ENCODE peak calls at places on chromosomes 11 and 22, in five cellular contexts. B, S, H, L and X are unnamed samples.

GRCh38 chr11:22343411-22344032 is 5.3 kb downstream of the SLC17A6 start:
- DNase-seq in L (no peak), B (no peak), S (peak; percentile 61), H (no peak), X (no peak)

GRCh38 chr11:21635359-21635758 is 557.5 kb upstream of the ANO5 start:
- DNase-seq in S (no peak), H (no peak), L (no peak), B (no peak), X (no peak)

GRCh38 chr11:17439316-17439782 is 37.3 kb downstream of the ABCC8 start:
- DNase-seq in L (no peak), B (no peak), S (peak; percentile 38), H (no peak), X (no peak)

GRCh38 chr11:44777537-44778199 is 50.9 kb downstream of the TSPAN18 start:
- DNase-seq in S (no peak), B (peak; percentile 5), L (no peak), H (no peak), X (no peak)

GRCh38 chr22:38953577-38954413 is 3.6 kb upstream of the APOBEC3A start:
- DNase-seq in H (peak; percentile 25), B (no peak), S (no peak), L (peak; percentile 6), X (no peak)

GRCh38 chr11:60866911-60867870 is at the start of gene ZP1:
- DNase-seq in B (no peak), S (no peak), L (no peak), H (no peak), X (no peak)

GRCh38 chr11:70671611-70672010 is 273.3 kb downstream of the CTTN start:
- DNase-seq in H (no peak), L (no peak), B (no peak), S (no peak), X (no peak)

GRCh38 chr11:116109228-116109627 is 605.0 kb upstream of the CADM1 start:
- DNase-seq in B (no peak), H (no peak), L (no peak), S (peak; percentile 18), X (peak; percentile 76)

GRCh38 chr22:20580179-20580578 is 72.8 kb downstream of the MED15 start:
- DNase-seq in B (no peak), L (no peak), H (no peak), S (no peak), X (no peak)

GRCh38 chr11:16873289-16873688 is 134.8 kb downstream of the C11orf58 start:
- DNase-seq in B (no peak), S (no peak), L (no peak), H (no peak), X (no peak)

GRCh38 chr22:45208993-45209838 is 31.5 kb downstream of the KIAA0930 start:
- DNase-seq in H (peak; percentile 17), S (peak; percentile 66), B (peak; percentile 61), L (peak; percentile 64), X (peak; percentile 63)

GRCh38 chr22:44697423-44698179 is 4.4 kb upstream of the PRR5 start:
- DNase-seq in S (peak; percentile 87), H (peak; percentile 81), B (peak; percentile 69), L (peak; percentile 87), X (peak; percentile 84)

GRCh38 chr11:93005239-93005638 is 35.8 kb downstream of the MTNR1B start:
- DNase-seq in B (no peak), L (peak; percentile 12), S (no peak), H (no peak), X (peak; percentile 79)

GRCh38 chr11:105297463-105297862 is 157.9 kb upstream of the CARD18 start:
- DNase-seq in H (no peak), S (no peak), B (no peak), L (peak; percentile 13), X (no peak)

GRCh38 chr11:82867495-82868082 is 32.6 kb downstream of the PRCP start:
- DNase-seq in L (peak; percentile 97), B (peak; percentile 85), S (peak; percentile 75), H (peak; percentile 71), X (peak; percentile 30)

GRCh38 chr22:19663286-19663815 is 51.0 kb upstream of the SEPTIN5 start:
- DNase-seq in H (no peak), L (peak; percentile 88), B (peak; percentile 56), S (no peak), X (peak; percentile 84)

GRCh38 chr11:47350315-47350714 is 2.2 kb downstream of the MYBPC3 start:
- DNase-seq in S (no peak), L (no peak), H (no peak), B (no peak), X (no peak)

GRCh38 chr11:19951558-19952083 is 208.7 kb downstream of the DBX1 start:
- DNase-seq in S (no peak), B (no peak), L (peak; percentile 90), H (peak; percentile 24), X (no peak)

GRCh38 chr22:42635531-42635930 is 4.9 kb downstream of the ATP5MGL start:
- DNase-seq in S (no peak), L (peak; percentile 96), B (peak; percentile 93), H (no peak), X (peak; percentile 95)

GRCh38 chr11:8477680-8478079 is 116.3 kb downstream of the STK33 start:
- DNase-seq in H (no peak), S (no peak), L (no peak), B (no peak), X (no peak)

GRCh38 chr11:95119361-95120060 is 29.9 kb downstream of the ENDOD1 start:
- DNase-seq in B (no peak), H (no peak), S (no peak), L (no peak), X (no peak)

GRCh38 chr11:120501440-120501839 is 10.1 kb upstream of the GRIK4 start:
- DNase-seq in S (no peak), L (no peak), H (no peak), B (no peak), X (no peak)

GRCh38 chr22:18985761-18986160 is 49.7 kb upstream of the PRODH start:
- DNase-seq in H (no peak), S (no peak), B (no peak), L (no peak), X (no peak)

GRCh38 chr22:38347181-38347943 is 30.1 kb upstream of the CSNK1E start:
- DNase-seq in S (no peak), H (no peak), B (no peak), L (no peak), X (no peak)

GRCh38 chr22:19129871-19130270 is 1.2 kb upstream of the TSSK2 start:
- DNase-seq in S (no peak), B (no peak), H (no peak), L (no peak), X (no peak)

GRCh38 chr22:45656577-45656976 is 15.1 kb upstream of the ATXN10 start:
- DNase-seq in H (no peak), B (no peak), L (peak; percentile 85), S (no peak), X (no peak)

GRCh38 chr22:37661160-37661924 is 2.8 kb downstream of the PDXP start:
- DNase-seq in B (no peak), S (no peak), H (peak; percentile 43), L (peak; percentile 79), X (no peak)

DNA sequence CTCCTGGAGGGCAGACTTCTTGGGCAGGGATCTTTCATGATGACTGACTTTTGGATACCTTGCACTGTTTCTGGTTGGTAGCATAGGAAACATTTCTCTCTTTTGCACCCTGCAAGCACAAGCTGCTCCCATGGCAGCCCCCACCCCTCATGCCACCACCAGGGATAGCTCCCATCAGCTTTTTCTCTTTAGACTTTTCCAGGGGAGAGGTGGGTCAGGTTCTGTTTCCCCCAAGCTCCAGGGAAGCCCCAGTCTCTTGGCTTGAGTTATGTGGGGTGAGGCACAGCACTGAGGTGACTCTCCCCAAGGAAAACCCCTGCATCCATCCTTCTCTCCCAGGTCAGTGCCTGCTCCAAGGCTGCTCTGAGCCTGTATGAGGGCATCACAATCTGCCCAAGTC is 22.5 kb downstream of the LRRC32 start:
- DNase-seq in B (no peak), H (no peak), L (no peak), S (no peak), X (no peak)
- H3K27me3 ChIP-seq in B (no peaks in the 10 kb centered on the region), H (no peaks in the 10 kb centered on the region), L (no peaks in the 10 kb centered on the region), S (no peaks in the 10 kb centered on the region), X (peaks cover 4% of the 10 kb centered on the region)

DNA sequence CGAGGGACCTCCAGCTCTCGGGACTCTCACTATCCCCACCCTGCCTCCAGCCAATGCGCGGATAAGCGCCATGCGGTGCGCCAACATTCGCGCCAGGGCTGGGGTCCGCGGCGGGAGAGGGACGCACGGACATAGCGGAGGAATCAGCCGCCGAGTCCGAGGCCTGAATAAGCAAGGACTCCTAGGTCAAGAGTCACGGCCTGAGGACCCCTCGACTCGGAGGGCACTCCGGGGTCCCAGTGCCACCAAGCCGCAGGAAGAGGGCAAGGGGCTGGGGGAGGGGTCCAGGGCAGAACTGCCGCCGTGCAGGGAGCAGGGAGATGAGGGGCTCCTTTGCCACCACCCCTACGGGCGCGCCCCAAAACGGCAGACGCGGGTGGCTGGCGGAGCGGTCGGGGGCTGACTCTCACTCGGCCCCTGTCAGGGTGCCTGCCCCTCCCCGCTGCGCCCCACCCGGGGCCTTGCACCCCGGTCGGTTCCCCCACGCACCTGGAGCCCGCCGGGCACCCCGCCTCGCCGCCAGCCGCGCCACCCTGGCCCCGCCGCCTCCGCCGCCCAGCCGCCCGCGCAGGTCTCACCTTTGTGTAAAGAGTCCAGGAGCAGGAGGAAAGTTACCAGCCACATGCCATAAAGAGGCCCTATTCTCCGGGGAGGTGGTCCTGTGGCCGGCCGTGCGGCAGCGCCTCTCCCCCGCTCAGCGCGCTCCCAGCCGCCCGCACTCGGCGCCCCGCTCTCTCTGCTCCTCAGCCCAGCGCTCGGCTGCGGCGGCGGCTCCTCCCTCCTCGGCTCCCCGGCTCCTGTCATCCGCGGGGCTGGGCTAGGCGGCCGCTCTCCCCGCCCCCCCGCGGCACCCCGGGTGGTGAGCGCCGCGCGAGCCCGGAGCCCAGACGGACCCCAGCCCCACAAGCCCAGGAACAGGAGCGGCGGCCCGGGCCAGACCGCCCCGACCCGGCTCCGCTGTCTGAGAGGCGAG is at the start of gene DSCAML1:
- DNase-seq in S (no peak), H (peak; percentile 35), B (no peak), L (no peak), X (no peak)
- H3K27me3 ChIP-seq in S (peaks cover 30% of the 10 kb centered on the region), H (peaks cover 21% of the 10 kb centered on the region), B (peaks cover 3% of the 10 kb centered on the region), L (peaks cover 86% of the 10 kb centered on the region), X (peaks cover 30% of the 10 kb centered on the region)

GRCh38 chr11:68306636-68307035 is 5.8 kb upstream of the LRP5 start:
- DNase-seq in H (no peak), S (no peak), L (no peak), B (no peak), X (no peak)
- H3K27me3 ChIP-seq in H (no peaks in the 10 kb centered on the region), S (no peaks in the 10 kb centered on the region), L (no peaks in the 10 kb centered on the region), B (no peaks in the 10 kb centered on the region), X (no peaks in the 10 kb centered on the region)

GRCh38 chr22:22198751-22199150 is 45.8 kb upstream of the VPREB1 start:
- DNase-seq in L (no peak), H (no peak), S (no peak), B (no peak), X (no peak)

GRCh38 chr22:22199634-22200033 is 45.0 kb upstream of the VPREB1 start:
- DNase-seq in L (no peak), B (no peak), S (no peak), H (no peak), X (no peak)

GRCh38 chr22:22196018-22196533 is 48.5 kb upstream of the VPREB1 start:
- DNase-seq in H (no peak), B (no peak), S (no peak), L (no peak), X (no peak)

GRCh38 chr22:22196833-22197477 is 47.6 kb upstream of the VPREB1 start:
- DNase-seq in B (no peak), L (no peak), S (no peak), H (no peak), X (no peak)

DNA sequence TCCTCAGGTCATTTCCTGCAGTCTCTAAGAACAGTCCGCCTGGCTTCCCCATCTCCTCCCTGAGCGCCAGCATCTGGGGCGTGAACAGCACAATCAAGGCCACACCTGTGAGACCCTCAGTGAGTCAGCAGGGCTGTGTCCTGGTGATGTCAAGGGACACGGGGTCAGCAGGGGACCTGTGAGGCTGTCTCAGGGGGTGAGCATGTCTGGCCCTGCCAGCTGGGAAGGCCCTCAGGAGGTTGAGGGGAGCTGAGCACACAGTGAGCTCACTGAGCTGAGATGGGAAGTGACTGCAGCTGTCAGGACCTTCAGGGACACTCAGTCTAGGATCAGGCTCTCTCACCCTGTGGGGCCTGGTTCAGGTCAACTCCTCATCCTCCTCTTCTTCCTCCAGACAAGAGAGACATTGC is 46.6 kb upstream of the VPREB1 start:
- DNase-seq in S (no peak), H (no peak), B (no peak), L (no peak), X (no peak)
- H3K27me3 ChIP-seq in S (peaks cover 71% of the 10 kb centered on the region), H (peaks cover 2% of the 10 kb centered on the region), B (no peaks in the 10 kb centered on the region), L (peaks cover 67% of the 10 kb centered on the region), X (peaks cover 5% of the 10 kb centered on the region)